ENCODE peak calls at places on chromosome 19, in seven cellular contexts. One of them, this sample, is unnamed.

GRCh38 chr19:28313633-28314032 is 899.3 kb downstream of the UQCRFS1 start:
- DNase-seq in cardiac muscle cell: no peak
- DNase-seq in adipocyte: peak; percentile 0
- DNase-seq in A549: no peak
- DNase-seq in stomach: no peak
- DNase-seq in mesenchymal stem cell: no peak
- DNase-seq in NT2/D1: no peak
- DNase-seq in this sample: no peak

GRCh38 chr19:31113250-31113685 is 236.0 kb downstream of the TSHZ3 start:
- DNase-seq in NT2/D1: no peak
- DNase-seq in cardiac muscle cell: no peak
- DNase-seq in stomach: no peak
- DNase-seq in adipocyte: peak; percentile 34
- DNase-seq in A549: peak; percentile 60
- DNase-seq in mesenchymal stem cell: peak; percentile 47
- DNase-seq in this sample: no peak

GRCh38 chr19:14478113-14478545 is 3.0 kb upstream of the PTGER1 start:
- DNase-seq in mesenchymal stem cell: no peak
- DNase-seq in NT2/D1: no peak
- DNase-seq in A549: no peak
- DNase-seq in cardiac muscle cell: no peak
- DNase-seq in adipocyte: no peak
- DNase-seq in stomach: no peak
- DNase-seq in this sample: no peak

GRCh38 chr19:10899171-10899653 is 27.9 kb downstream of the CARM1 start:
- DNase-seq in mesenchymal stem cell: no peak
- DNase-seq in A549: no peak
- DNase-seq in stomach: peak; percentile 85
- DNase-seq in cardiac muscle cell: no peak
- DNase-seq in adipocyte: no peak
- DNase-seq in NT2/D1: no peak
- DNase-seq in this sample: no peak

GRCh38 chr19:45794627-45795026 is 2.0 kb upstream of the DMWD start:
- DNase-seq in stomach: no peak
- DNase-seq in mesenchymal stem cell: no peak
- DNase-seq in adipocyte: no peak
- DNase-seq in A549: no peak
- DNase-seq in cardiac muscle cell: no peak
- DNase-seq in NT2/D1: no peak
- DNase-seq in this sample: no peak

GRCh38 chr19:2083174-2083854 is 12.8 kb downstream of the MOB3A start:
- DNase-seq in NT2/D1: no peak
- DNase-seq in cardiac muscle cell: no peak
- DNase-seq in adipocyte: no peak
- DNase-seq in A549: no peak
- DNase-seq in mesenchymal stem cell: no peak
- DNase-seq in stomach: no peak
- DNase-seq in this sample: no peak

GRCh38 chr19:16015805-16016173 is 60.5 kb upstream of the TPM4 start:
- DNase-seq in NT2/D1: no peak
- DNase-seq in A549: no peak
- DNase-seq in mesenchymal stem cell: no peak
- DNase-seq in cardiac muscle cell: no peak
- DNase-seq in stomach: no peak
- DNase-seq in adipocyte: no peak
- DNase-seq in this sample: no peak

GRCh38 chr19:54573330-54573872 is at the start of gene LILRA2:
- DNase-seq in cardiac muscle cell: no peak
- DNase-seq in adipocyte: no peak
- DNase-seq in NT2/D1: no peak
- DNase-seq in stomach: no peak
- DNase-seq in mesenchymal stem cell: no peak
- DNase-seq in A549: no peak
- DNase-seq in this sample: no peak

GRCh38 chr19:22605275-22606211 is 28.6 kb upstream of the ZNF492 start:
- DNase-seq in stomach: no peak
- DNase-seq in cardiac muscle cell: no peak
- DNase-seq in mesenchymal stem cell: no peak
- DNase-seq in A549: no peak
- DNase-seq in adipocyte: no peak
- DNase-seq in NT2/D1: no peak
- DNase-seq in this sample: no peak

GRCh38 chr19:22602631-22603272 is 31.4 kb upstream of the ZNF492 start:
- DNase-seq in A549: no peak
- DNase-seq in mesenchymal stem cell: no peak
- DNase-seq in NT2/D1: no peak
- DNase-seq in adipocyte: no peak
- DNase-seq in cardiac muscle cell: no peak
- DNase-seq in stomach: no peak
- DNase-seq in this sample: no peak

GRCh38 chr19:22601906-22602630 is 32.1 kb upstream of the ZNF492 start:
- DNase-seq in stomach: no peak
- DNase-seq in adipocyte: no peak
- DNase-seq in NT2/D1: no peak
- DNase-seq in cardiac muscle cell: no peak
- DNase-seq in A549: no peak
- DNase-seq in mesenchymal stem cell: no peak
- DNase-seq in this sample: no peak

GRCh38 chr19:22604571-22605274 is 29.4 kb upstream of the ZNF492 start:
- DNase-seq in adipocyte: no peak
- DNase-seq in mesenchymal stem cell: no peak
- DNase-seq in stomach: no peak
- DNase-seq in NT2/D1: no peak
- DNase-seq in A549: no peak
- DNase-seq in cardiac muscle cell: no peak
- DNase-seq in this sample: no peak

DNA sequence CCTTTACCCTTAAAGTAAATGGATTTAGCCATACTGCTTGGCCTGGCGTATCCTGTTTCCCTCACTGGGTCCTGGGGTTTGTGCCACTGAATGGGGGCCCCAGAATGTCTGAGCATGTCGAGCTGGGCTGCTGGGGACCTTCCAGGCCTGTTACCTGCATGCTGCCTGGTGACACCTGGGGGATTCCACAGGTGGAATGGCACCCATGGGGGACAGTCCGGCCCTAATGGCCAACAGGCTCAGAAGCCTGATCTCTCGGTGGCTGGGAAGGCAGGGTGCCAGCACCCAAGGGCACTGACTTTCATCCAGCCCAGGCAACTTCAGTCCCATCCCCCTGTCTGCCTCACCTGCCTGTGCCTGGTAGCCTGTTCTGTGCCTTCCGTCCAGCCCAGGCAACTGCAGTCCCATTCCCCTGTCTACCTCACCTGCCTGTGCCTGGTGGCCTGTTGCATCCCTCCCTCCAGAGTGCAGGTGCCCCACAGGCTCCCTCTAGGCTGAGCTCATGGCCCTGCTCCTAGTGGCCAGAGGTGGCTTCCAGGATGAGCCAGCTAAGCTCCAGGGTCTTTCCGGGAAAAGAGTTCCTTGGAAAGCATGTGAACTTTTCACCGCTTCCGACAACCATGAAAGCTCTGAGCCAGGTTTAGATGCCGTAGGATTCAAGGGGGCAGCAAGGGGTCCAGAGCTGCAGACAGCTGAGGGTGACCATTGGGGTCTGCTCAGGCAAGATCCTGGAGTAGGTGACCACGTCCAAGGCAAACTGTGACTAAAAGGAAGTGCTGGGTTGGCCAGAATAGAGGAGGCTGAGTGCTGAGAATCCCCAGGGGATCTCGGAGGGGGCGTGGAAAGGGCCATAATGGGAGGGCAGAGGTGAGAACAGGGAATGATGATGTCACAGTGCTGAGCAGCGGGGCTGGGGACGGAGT is 30.3 kb upstream of the ZNF492 start:
- DNase-seq in NT2/D1: no peak
- DNase-seq in mesenchymal stem cell: no peak
- DNase-seq in adipocyte: no peak
- DNase-seq in stomach: no peak
- DNase-seq in cardiac muscle cell: no peak
- DNase-seq in A549: no peak
- DNase-seq in this sample: no peak
- H3K9me3 ChIP-seq in NT2/D1: no peaks in the 10 kb centered on the region
- H3K9me3 ChIP-seq in mesenchymal stem cell: peaks cover 26% of the 10 kb centered on the region
- H3K9me3 ChIP-seq in adipocyte: no peaks in the 10 kb centered on the region
- H3K9me3 ChIP-seq in stomach: no peaks in the 10 kb centered on the region
- H3K9me3 ChIP-seq in cardiac muscle cell: no peaks in the 10 kb centered on the region
- H3K9me3 ChIP-seq in A549: peaks cover 48% of the 10 kb centered on the region
- H3K9me3 ChIP-seq in this sample: no peaks in the 10 kb centered on the region

DNA sequence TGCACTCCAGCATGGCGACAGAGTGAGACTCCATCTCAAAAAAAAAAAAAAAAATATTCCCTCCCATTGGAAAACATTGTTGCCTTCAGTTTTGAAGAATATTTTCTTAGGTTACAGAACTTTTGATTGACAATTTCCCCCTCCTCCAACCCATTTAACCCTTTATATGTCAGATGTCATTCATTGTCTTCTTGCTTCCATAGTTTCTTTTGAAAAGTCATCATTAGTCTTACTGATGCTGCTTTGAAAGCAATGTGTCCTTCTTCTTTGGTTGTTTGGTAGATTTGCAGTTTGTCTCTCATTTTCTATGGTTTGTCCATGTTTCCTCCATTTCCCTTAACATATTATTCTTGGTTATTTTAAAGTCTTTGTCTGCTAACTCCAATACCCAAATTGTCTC is 25.4 kb downstream of the ZNF558 start:
- DNase-seq in mesenchymal stem cell: no peak
- DNase-seq in A549: peak; percentile 5
- DNase-seq in adipocyte: no peak
- DNase-seq in stomach: no peak
- DNase-seq in cardiac muscle cell: no peak
- DNase-seq in NT2/D1: no peak
- DNase-seq in this sample: no peak
- H3K9me3 ChIP-seq in mesenchymal stem cell: peaks cover 92% of the 10 kb centered on the region
- H3K9me3 ChIP-seq in A549: peaks cover 72% of the 10 kb centered on the region
- H3K9me3 ChIP-seq in adipocyte: peaks cover 92% of the 10 kb centered on the region
- H3K9me3 ChIP-seq in stomach: peaks cover 62% of the 10 kb centered on the region
- H3K9me3 ChIP-seq in cardiac muscle cell: no peaks in the 10 kb centered on the region
- H3K9me3 ChIP-seq in NT2/D1: peaks cover 100% of the 10 kb centered on the region
- H3K9me3 ChIP-seq in this sample: peaks cover 29% of the 10 kb centered on the region

GRCh38 chr19:32876919-32877285 is 7.3 kb upstream of the SLC7A9 start:
- DNase-seq in A549: peak; percentile 70
- DNase-seq in mesenchymal stem cell: peak; percentile 38
- DNase-seq in stomach: no peak
- DNase-seq in cardiac muscle cell: no peak
- DNase-seq in adipocyte: no peak
- DNase-seq in NT2/D1: no peak
- DNase-seq in this sample: no peak

GRCh38 chr19:32877323-32877912 is 7.9 kb upstream of the SLC7A9 start:
- DNase-seq in stomach: peak; percentile 18
- DNase-seq in NT2/D1: no peak
- DNase-seq in mesenchymal stem cell: no peak
- DNase-seq in A549: no peak
- DNase-seq in cardiac muscle cell: no peak
- DNase-seq in adipocyte: no peak
- DNase-seq in this sample: no peak

GRCh38 chr19:32879741-32880140 is 10.2 kb upstream of the SLC7A9 start:
- DNase-seq in cardiac muscle cell: no peak
- DNase-seq in NT2/D1: no peak
- DNase-seq in stomach: peak; percentile 21
- DNase-seq in adipocyte: no peak
- DNase-seq in mesenchymal stem cell: no peak
- DNase-seq in A549: no peak
- DNase-seq in this sample: no peak

GRCh38 chr19:32878988-32879387 is 9.4 kb upstream of the SLC7A9 start:
- DNase-seq in A549: no peak
- DNase-seq in stomach: peak; percentile 7
- DNase-seq in NT2/D1: no peak
- DNase-seq in adipocyte: no peak
- DNase-seq in mesenchymal stem cell: no peak
- DNase-seq in cardiac muscle cell: no peak
- DNase-seq in this sample: no peak

DNA sequence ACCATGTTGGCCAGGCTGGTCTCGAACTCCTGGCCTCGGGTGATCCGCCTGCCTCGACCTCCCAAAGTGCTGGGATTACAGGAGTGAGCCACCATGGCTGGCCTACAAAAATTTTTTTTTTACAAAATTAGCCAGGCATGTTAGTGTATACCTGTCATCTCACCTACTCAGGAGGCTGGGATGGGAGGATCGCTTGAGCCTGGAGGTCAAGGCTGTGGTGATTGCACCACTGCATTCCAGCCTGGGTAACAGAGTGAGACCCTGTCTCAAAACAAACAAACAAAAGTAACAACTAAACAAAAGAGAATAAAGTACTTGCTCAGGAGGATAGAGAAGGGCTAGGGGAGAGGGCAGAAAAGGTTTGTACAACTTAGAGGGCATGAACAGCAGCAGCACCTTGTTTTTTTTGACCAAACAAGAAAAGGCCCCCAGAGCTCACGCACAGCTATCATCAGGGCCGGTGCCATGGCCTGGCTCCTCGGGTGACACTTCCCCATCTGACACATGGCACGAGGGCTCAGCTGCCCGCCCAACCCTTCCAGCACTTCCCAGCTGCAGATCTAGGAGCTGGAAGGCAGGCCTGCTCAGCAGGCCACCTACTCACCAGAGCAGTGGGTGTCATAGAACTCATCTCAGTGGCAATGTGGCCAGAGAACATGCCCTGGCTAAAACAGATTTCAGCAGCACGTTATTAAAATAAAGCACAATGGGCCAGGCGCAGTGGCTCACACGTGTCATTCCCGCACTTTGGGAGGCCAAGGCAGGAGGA is 8.6 kb upstream of the SLC7A9 start:
- DNase-seq in mesenchymal stem cell: no peak
- DNase-seq in stomach: peak; percentile 19
- DNase-seq in adipocyte: no peak
- DNase-seq in NT2/D1: no peak
- DNase-seq in A549: no peak
- DNase-seq in cardiac muscle cell: no peak
- DNase-seq in this sample: no peak
- H3K9me3 ChIP-seq in mesenchymal stem cell: no peaks in the 10 kb centered on the region
- H3K9me3 ChIP-seq in stomach: no peaks in the 10 kb centered on the region
- H3K9me3 ChIP-seq in adipocyte: no peaks in the 10 kb centered on the region
- H3K9me3 ChIP-seq in NT2/D1: no peaks in the 10 kb centered on the region
- H3K9me3 ChIP-seq in A549: no peaks in the 10 kb centered on the region
- H3K9me3 ChIP-seq in cardiac muscle cell: no peaks in the 10 kb centered on the region
- H3K9me3 ChIP-seq in this sample: no peaks in the 10 kb centered on the region

GRCh38 chr19:8835446-8835845 is 3.3 kb downstream of the MBD3L1 start:
- DNase-seq in NT2/D1: no peak
- DNase-seq in A549: no peak
- DNase-seq in adipocyte: no peak
- DNase-seq in cardiac muscle cell: no peak
- DNase-seq in mesenchymal stem cell: no peak
- DNase-seq in stomach: no peak
- DNase-seq in this sample: no peak

GRCh38 chr19:8835877-8836276 is 3.7 kb downstream of the MBD3L1 start:
- DNase-seq in cardiac muscle cell: no peak
- DNase-seq in adipocyte: no peak
- DNase-seq in stomach: no peak
- DNase-seq in NT2/D1: no peak
- DNase-seq in A549: no peak
- DNase-seq in mesenchymal stem cell: no peak
- DNase-seq in this sample: no peak

DNA sequence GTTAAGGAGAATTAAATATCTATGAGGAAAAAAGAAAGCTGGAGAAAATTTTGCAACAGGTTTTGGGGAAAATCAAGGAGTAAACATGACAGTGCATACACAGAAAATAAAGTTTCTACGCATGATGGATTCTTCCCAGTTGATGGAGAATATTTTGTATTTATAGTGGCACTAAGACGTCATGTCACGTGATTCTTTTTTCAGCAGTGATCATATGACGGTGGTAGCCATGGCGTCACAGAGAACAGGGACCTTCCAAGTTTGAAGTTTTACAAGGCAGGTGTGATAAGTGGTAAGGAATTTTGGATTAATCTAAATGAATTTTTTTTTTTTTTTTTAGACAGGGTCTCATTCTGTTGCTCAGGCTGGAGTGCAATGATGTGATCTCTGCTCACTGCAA is 8.5 kb downstream of the MBD3L1 start:
- DNase-seq in mesenchymal stem cell: no peak
- DNase-seq in stomach: no peak
- DNase-seq in A549: no peak
- DNase-seq in adipocyte: no peak
- DNase-seq in cardiac muscle cell: no peak
- DNase-seq in NT2/D1: no peak
- DNase-seq in this sample: no peak
- H3K9me3 ChIP-seq in mesenchymal stem cell: no peaks in the 10 kb centered on the region
- H3K9me3 ChIP-seq in stomach: no peaks in the 10 kb centered on the region
- H3K9me3 ChIP-seq in A549: no peaks in the 10 kb centered on the region
- H3K9me3 ChIP-seq in adipocyte: no peaks in the 10 kb centered on the region
- H3K9me3 ChIP-seq in cardiac muscle cell: no peaks in the 10 kb centered on the region
- H3K9me3 ChIP-seq in NT2/D1: no peaks in the 10 kb centered on the region
- H3K9me3 ChIP-seq in this sample: no peaks in the 10 kb centered on the region